ENCODE peak calls at places on chromosomes 1 and 21, in seven cellular contexts. M is AG04450; G is omental fat pad; U is right lobe of liver; H is BE2C; P is coronary artery; R is CD4-positive, alpha-beta T cell. V is an unnamed sample.

GRCh38 chr21:27513016-27513415 is 546.1 kb upstream of the ADAMTS5 start:
- DNase-seq in M (no peak), G (no peak), U (no peak), H (peak), P (no peak), R (no peak), V (no peak)

GRCh38 chr1:235075121-235075954 is 53.3 kb downstream of the TOMM20 start:
- DNase-seq in M (peak), G (peak), U (peak), H (no peak), P (peak), R (peak), V (no peak)

GRCh38 chr21:36330904-36331303 is 10.9 kb downstream of the MORC3 start:
- DNase-seq in M (no peak), G (no peak), U (no peak), H (peak), P (no peak), R (peak), V (peak)

GRCh38 chr1:150089846-150090520 is 22.4 kb downstream of the VPS45 start:
- DNase-seq in M (no peak), G (no peak), U (no peak), H (no peak), P (no peak), R (no peak), V (no peak)

GRCh38 chr1:204202481-204202880 is 6.2 kb upstream of the KISS1 start:
- DNase-seq in M (no peak), G (no peak), U (no peak), H (no peak), P (no peak), R (no peak), V (no peak)

GRCh38 chr21:42970946-42971653 is 3.3 kb upstream of the PKNOX1 start:
- DNase-seq in M (no peak), G (no peak), U (no peak), H (no peak), P (no peak), R (no peak), V (no peak)

GRCh38 chr1:108692724-108693655 is 880 bp downstream of the PRPF38B start:
- DNase-seq in M (peak), G (peak), U (peak), H (peak), P (peak), R (peak), V (peak)

GRCh38 chr1:211623510-211623909 is 44.5 kb upstream of the SLC30A1 start:
- DNase-seq in M (no peak), G (no peak), U (no peak), H (no peak), P (no peak), R (no peak), V (no peak)

GRCh38 chr1:23796466-23797271 is 3.9 kb downstream of the GALE start:
- DNase-seq in M (no peak), G (no peak), U (peak), H (no peak), P (no peak), R (no peak), V (no peak)

GRCh38 chr21:37792046-37792445 is 124.2 kb downstream of the KCNJ6 start:
- DNase-seq in M (no peak), G (no peak), U (no peak), H (no peak), P (no peak), R (no peak), V (no peak)

GRCh38 chr1:9326596-9326995 is 33.9 kb downstream of the SPSB1 start:
- DNase-seq in M (peak), G (no peak), U (no peak), H (no peak), P (peak), R (no peak), V (no peak)

GRCh38 chr1:157272899-157273774 is 134.9 kb upstream of the ETV3 start:
- DNase-seq in M (no peak), G (no peak), U (no peak), H (no peak), P (no peak), R (no peak), V (no peak)

DNA sequence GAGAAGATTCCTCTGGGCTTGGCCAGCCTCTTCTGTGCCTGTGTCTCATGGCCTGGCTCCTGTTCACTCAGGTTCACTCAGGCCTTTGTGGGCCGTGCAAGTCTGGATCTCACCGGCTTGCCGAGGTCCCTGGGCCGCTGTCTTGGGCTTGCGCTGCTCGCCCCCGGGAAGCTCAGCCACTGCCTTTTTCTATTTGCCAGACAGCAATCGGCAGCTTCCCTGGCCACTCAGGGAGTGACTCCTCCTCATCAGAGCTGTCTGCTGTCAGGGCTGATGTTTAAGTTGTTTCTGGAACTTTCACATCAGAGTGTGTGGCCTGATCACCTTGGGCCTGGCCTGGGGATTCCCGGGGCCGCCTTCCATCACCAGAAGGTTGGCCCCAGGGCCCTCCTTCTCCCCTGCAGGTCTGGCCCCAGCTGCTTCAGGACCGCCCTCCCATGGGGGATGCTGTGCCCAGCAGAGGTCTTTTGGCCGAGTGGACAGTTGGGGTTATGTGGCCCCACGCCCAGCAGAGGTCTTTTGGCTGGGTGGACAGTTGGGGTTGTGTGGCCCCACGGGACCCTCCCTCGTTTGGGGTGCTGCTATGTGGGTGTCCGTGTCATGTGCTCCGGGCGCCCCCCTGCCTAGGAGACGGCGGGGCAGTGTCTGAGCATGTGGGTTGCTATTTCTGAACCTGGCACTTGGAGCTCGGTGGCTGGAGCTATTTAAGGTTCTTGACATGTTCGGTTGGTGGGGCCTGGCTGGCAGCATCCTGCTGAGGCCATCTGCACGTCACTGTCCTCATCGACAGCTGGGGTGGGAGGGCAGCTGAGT is 12.5 kb downstream of the SLX9 start:
- DNase-seq in M (no peak), G (no peak), U (no peak), H (no peak), P (peak), R (no peak), V (no peak)
- TF ChIP-seq CTCF in M (no peak), G (no peak), U (no peak), H (no peak), P (no peak), R (no peak), V (no peak)

GRCh38 chr1:221574529-221574928 is 167.4 kb downstream of the DUSP10 start:
- DNase-seq in M (peak), G (no peak), U (no peak), H (no peak), P (no peak), R (no peak), V (no peak)

GRCh38 chr1:221576268-221576667 is 165.6 kb downstream of the DUSP10 start:
- DNase-seq in M (peak), G (no peak), U (no peak), H (peak), P (no peak), R (no peak), V (no peak)

GRCh38 chr1:221573727-221574126 is 168.2 kb downstream of the DUSP10 start:
- DNase-seq in M (no peak), G (no peak), U (no peak), H (no peak), P (no peak), R (no peak), V (no peak)

DNA sequence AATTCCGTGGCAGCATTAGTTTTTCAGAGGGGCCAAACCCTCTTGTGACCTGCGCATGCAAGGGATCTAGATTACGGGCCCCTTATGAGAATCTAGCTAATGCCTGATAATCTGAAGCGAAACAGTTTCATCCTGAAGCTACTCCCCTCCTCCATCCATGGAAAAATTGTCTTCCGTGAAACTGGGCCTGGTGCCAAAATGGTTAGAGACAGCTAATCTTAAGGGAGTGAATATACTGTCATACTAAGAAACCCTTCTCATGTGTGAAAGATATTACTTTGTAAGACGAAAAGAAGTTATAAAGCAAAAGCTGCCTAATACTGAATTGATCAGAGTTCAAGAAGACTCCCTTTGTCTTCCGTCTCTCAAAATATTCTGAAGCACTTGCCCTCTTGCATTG is 166.3 kb downstream of the DUSP10 start:
- DNase-seq in M (no peak), G (no peak), U (no peak), H (no peak), P (no peak), R (no peak), V (no peak)
- TF ChIP-seq CTCF in M (no peak), G (no peak), U (no peak), H (no peak), P (no peak), R (no peak), V (no peak)

DNA sequence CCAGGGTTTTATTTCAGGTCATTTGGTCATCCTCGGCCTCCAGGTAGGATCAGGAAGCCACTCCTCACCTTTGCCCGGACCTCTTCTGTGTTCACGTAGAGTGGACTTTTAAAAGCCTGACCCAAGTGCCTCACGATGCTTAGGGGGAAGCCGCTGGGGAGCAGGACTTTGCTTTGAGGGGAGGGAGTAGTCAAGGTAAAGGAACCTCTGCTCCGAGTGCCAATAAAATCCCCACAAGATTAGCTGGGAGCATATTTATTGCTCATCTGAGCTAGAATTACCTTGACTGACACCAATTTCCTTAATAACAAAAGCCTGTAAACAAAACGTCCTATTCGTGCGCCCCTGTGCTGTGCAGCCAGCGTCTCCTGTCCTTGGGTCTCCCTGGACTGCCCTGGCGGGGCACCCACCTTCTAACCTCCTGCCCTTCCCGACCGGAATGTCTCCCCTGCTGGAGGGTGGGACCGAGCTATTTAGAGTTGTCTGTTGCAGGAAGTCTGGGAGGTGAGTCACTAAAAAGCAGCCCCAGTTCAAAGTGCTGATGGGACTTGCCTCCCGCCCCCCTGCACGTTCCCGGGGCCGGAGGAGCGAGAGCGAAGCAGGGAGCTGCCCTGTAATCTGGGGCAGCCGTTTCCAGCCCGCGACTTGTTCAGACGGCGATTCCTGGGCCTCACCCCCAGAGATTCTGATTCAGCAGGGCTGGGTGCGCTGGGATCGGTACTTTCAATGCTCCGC is 818 bp upstream of the DHRS3 start:
- DNase-seq in M (no peak), G (no peak), U (peak), H (no peak), P (peak), R (peak), V (peak)
- TF ChIP-seq CTCF in M (no peak), G (no peak), U (no peak), H (no peak), P (no peak), R (no peak), V (no peak)

DNA sequence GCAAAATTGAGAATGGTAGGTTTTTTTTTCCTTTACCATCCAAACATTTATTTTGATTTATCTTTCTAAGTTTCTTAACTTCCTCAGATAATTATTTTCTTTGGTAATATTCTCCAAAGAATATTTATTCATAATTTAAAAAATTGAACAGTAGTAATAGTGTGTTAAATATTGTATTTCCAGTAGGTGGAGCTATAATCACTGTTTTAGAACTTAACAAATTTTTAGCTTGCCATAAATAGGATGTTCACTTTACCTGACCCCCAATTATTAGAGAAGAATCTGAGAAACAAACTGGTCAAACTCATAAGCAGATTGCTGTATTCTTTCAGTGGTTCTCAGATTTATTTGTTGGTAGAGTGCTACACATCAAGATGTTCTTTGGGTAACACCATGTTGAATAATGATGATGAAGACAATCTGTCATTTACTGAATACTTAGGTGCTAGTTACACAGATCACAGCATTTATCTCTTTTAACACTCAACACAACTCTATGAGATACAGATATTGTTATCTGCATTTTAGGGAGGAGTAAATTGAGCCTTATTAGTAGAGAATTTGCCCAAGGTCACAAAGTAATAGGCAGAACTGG is 82.4 kb upstream of the GPR88 start:
- DNase-seq in M (no peak), G (no peak), U (no peak), H (no peak), P (no peak), R (no peak), V (no peak)
- TF ChIP-seq CTCF in M (peak), G (no peak), U (peak), H (peak), P (no peak), R (peak), V (peak)

DNA sequence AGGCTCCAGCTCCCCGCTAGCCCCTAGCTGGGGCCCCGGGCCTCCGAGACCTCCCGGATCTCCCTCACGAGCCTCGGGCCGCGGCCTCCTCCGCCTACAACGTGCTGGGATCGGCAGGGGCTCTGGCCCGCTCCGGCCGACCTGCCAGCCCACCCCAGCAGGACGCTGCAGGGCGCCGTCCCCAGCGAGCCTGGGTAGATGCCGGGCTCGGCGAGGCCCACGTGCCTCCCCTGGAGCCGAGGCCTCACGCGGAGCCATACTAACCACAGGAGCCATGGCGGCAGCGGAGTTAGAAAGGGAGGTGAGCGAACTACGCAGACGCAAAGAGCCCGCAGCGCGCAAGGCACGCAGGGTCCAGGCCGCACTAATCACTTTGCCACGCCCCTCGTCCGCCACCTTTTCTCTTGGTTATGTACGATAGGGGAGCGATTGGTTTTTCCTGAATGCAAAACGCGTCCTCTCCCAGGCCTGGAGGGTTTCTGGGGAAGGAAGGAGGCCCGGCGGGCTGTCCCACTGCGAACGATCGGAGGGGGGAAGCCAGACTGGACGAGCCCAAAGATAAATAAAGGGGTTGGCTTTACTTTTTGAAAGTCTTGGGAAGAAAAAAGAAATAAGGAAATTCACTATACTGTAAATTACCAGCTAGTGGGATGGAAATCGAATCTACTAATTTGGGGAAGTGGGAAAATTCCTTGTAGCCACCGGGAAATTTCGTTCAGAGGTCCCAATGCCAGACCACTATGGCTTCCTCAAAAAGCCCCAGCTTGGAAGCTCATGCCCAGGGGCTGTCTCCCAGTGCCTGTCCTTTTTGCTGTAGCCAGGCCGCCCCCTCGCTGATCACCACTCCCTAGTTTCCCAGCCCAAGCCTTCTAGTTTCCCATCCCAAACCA is at the start of gene RPL22:
- DNase-seq in M (peak), G (peak), U (peak), H (peak), P (peak), R (peak), V (peak)
- TF ChIP-seq CTCF in M (no peak), G (no peak), U (no peak), H (no peak), P (no peak), R (no peak), V (no peak)

GRCh38 chr1:28091043-28091781 is 2.8 kb upstream of the EYA3 start:
- DNase-seq in M (peak), G (peak), U (peak), H (peak), P (no peak), R (peak), V (peak)
- TF ChIP-seq CTCF in M (peak), G (no peak), U (peak), H (peak), P (peak), R (peak), V (peak)

GRCh38 chr1:98661544-98662353 is at the start of gene SNX7:
- DNase-seq in M (peak), G (peak), U (peak), H (peak), P (peak), R (no peak), V (peak)
- TF ChIP-seq CTCF in M (peak), G (no peak), U (no peak), H (peak), P (no peak), R (no peak), V (peak)

DNA sequence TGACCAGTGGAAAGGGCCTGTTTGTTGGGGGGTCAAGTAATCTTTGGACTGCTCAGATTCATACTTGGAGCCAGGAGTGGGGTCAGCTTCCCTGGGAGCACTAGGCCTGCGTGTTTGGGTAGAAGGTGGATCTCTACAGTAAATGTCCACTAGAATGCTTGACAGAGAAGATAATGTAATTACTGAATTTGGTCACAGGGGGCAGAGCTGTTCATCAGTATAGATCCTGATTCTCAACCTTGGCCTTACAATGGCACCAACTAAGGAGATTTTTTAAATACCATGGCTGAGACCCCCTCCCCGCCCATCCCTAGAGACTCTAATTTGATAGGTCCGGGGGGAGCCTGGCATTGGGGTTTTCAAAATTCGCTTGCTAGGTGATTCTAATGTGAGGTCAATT is 217.5 kb upstream of the PLXNA2 start:
- DNase-seq in M (no peak), G (no peak), U (no peak), H (no peak), P (no peak), R (no peak), V (no peak)
- TF ChIP-seq CTCF in M (no peak), G (no peak), U (peak), H (peak), P (no peak), R (no peak), V (peak)

GRCh38 chr1:159931101-159931816 is 6.0 kb upstream of the TAGLN2 start:
- DNase-seq in M (no peak), G (no peak), U (no peak), H (no peak), P (no peak), R (no peak), V (no peak)

GRCh38 chr1:159929155-159930051 is 4.1 kb upstream of the TAGLN2 start:
- DNase-seq in M (no peak), G (no peak), U (no peak), H (no peak), P (no peak), R (no peak), V (no peak)

GRCh38 chr1:159928491-159929050 is 3.3 kb upstream of the TAGLN2 start:
- DNase-seq in M (no peak), G (no peak), U (no peak), H (no peak), P (no peak), R (no peak), V (no peak)

GRCh38 chr1:159930634-159931033 is 5.3 kb upstream of the TAGLN2 start:
- DNase-seq in M (no peak), G (no peak), U (no peak), H (no peak), P (no peak), R (no peak), V (no peak)

GRCh38 chr1:159930216-159930615 is 4.9 kb upstream of the TAGLN2 start:
- DNase-seq in M (no peak), G (no peak), U (no peak), H (no peak), P (no peak), R (no peak), V (no peak)
- TF ChIP-seq CTCF in M (no peak), G (no peak), U (no peak), H (no peak), P (no peak), R (no peak), V (no peak)

GRCh38 chr1:171300401-171300800 is 13.6 kb upstream of the FMO4 start:
- DNase-seq in M (no peak), G (no peak), U (no peak), H (no peak), P (no peak), R (no peak), V (no peak)
- TF ChIP-seq CTCF in M (no peak), G (no peak), U (no peak), H (no peak), P (no peak), R (no peak), V (no peak)

V was measured in nephron progenitor cell.